ENCODE peak calls at places on chromosome 20, in four cellular contexts. U is 8988T, C is lung microvascular endothelial cell, K is mesothelial cell of epicardium. E is an unnamed sample.

GRCh38 chr20:23212482-23212881 is 126.4 kb upstream of the CD93 start:
- DNase-seq in C (no peak), K (no peak), U (no peak), E (no peak)

GRCh38 chr20:50034567-50035170 is 51.9 kb downstream of the SNAI1 start:
- DNase-seq in C (peak), K (no peak), U (no peak), E (no peak)

GRCh38 chr20:11195899-11196558 is 522.2 kb upstream of the JAG1 start:
- DNase-seq in U (no peak), K (no peak), C (peak), E (no peak)

GRCh38 chr20:63101781-63102719 is 95.3 kb upstream of the BHLHE23 start:
- DNase-seq in K (no peak), U (no peak), C (peak), E (peak)

GRCh38 chr20:35953411-35954199 is 697 bp downstream of the SCAND1 start:
- DNase-seq in U (peak), C (peak), K (peak), E (peak)

GRCh38 chr20:22449115-22449973 is 135.0 kb downstream of the FOXA2 start:
- DNase-seq in C (no peak), U (no peak), K (no peak), E (no peak)

GRCh38 chr20:38081575-38081974 is 48.0 kb downstream of the RPRD1B start:
- DNase-seq in U (no peak), C (no peak), K (no peak), E (no peak)

GRCh38 chr20:1154224-1154623 is 30.6 kb downstream of the TMEM74B start:
- DNase-seq in U (no peak), C (no peak), K (no peak), E (no peak)

GRCh38 chr20:44911264-44911921 is 1.5 kb downstream of the PABPC1L start:
- DNase-seq in U (peak), K (peak), C (peak), E (peak)

GRCh38 chr20:63941282-63942060 is 14.7 kb downstream of the UCKL1 start:
- DNase-seq in C (peak), K (no peak), U (peak), E (peak)

GRCh38 chr20:47493175-47493953 is 8.3 kb upstream of the NCOA3 start:
- DNase-seq in K (peak), C (peak), U (no peak), E (peak)

GRCh38 chr20:19995220-19995863 is 21.8 kb upstream of the NAA20 start:
- DNase-seq in K (no peak), U (no peak), C (peak), E (no peak)

GRCh38 chr20:54090230-54091119 is 20.1 kb upstream of the BCAS1 start:
- DNase-seq in K (no peak), U (no peak), C (no peak), E (no peak)

GRCh38 chr20:34709044-34709835 is 5.1 kb downstream of the TP53INP2 start:
- DNase-seq in C (peak), U (peak), K (peak), E (peak)

E was measured in T47D.